ENCODE peak calls at places on chromosomes 16 and 17, in five cellular contexts. C is adipocyte, G is Peyer's patch, E is lower lobe of right lung, H is IMR-90. J is an unnamed sample. For H3K4me1 and H3K27me3, the result is how much of the 10 kb centered on the place peaks cover.

GRCh38 chr16:74984194-74984669 is 691 bp downstream of the WDR59 start:
- DNase-seq in H (peak), E (no peak), G (no peak), C (peak), J (peak)

GRCh38 chr16:24001706-24002105 is 165.9 kb downstream of the PRKCB start:
- DNase-seq in E (no peak), C (no peak), G (no peak), H (no peak), J (no peak)

GRCh38 chr17:50861822-50862528 is 4.2 kb downstream of the TOB1 start:
- DNase-seq in E (no peak), G (no peak), C (peak), H (no peak), J (no peak)

GRCh38 chr17:57935833-57936807 is 19.1 kb downstream of the CUEDC1 start:
- DNase-seq in E (no peak), H (peak), G (no peak), C (peak), J (no peak)

GRCh38 chr17:62076864-62077788 is 12.0 kb upstream of the MED13 start:
- DNase-seq in G (no peak), H (no peak), C (no peak), E (no peak), J (no peak)

GRCh38 chr16:12305847-12306246 is 329.3 kb downstream of the SNX29 start:
- DNase-seq in H (no peak), E (no peak), G (no peak), C (no peak), J (no peak)

GRCh38 chr16:56950881-56951771 is 10.6 kb upstream of the CETP start:
- DNase-seq in E (peak), C (peak), G (peak), H (peak), J (peak)

GRCh38 chr17:47604268-47604927 is 45.3 kb upstream of the KPNB1 start:
- DNase-seq in C (peak), G (no peak), H (peak), E (no peak), J (no peak)

GRCh38 chr17:57534863-57535651 is 210.0 kb downstream of the CCDC182 start:
- DNase-seq in H (no peak), E (no peak), G (no peak), C (no peak), J (no peak)

GRCh38 chr17:82097187-82097918 is 683 bp downstream of the FASN start:
- DNase-seq in C (peak), H (peak), G (peak), E (peak), J (peak)

GRCh38 chr17:63601439-63602371 is 1.0 kb downstream of the TACO1 start:
- DNase-seq in C (peak), G (peak), H (peak), E (no peak), J (no peak)

GRCh38 chr16:11175850-11176341 is 80.1 kb downstream of the SOCS1 start:
- DNase-seq in C (no peak), H (no peak), G (no peak), E (no peak), J (no peak)

GRCh38 chr16:48535831-48536599 is 74.0 kb downstream of the N4BP1 start:
- DNase-seq in C (peak), E (peak), G (no peak), H (peak), J (no peak)

GRCh38 chr17:4247981-4248388 is 15.8 kb downstream of the ANKFY1 start:
- DNase-seq in C (no peak), H (no peak), E (peak), G (peak), J (no peak)

GRCh38 chr17:30199600-30199999 is 35.9 kb downstream of the SLC6A4 start:
- DNase-seq in G (no peak), H (peak), C (no peak), E (no peak), J (no peak)

GRCh38 chr16:11258553-11259287 is 2.7 kb upstream of the SOCS1 start:
- DNase-seq in H (no peak), C (peak), E (peak), G (peak), J (peak)

GRCh38 chr16:56193951-56194726 is 2.9 kb downstream of the GNAO1 start:
- DNase-seq in E (peak), C (peak), G (peak), H (peak), J (peak)

GRCh38 chr17:18041776-18042175 is 2.6 kb downstream of the GID4 start:
- DNase-seq in G (no peak), C (peak), H (peak), E (no peak), J (no peak)

GRCh38 chr16:10523025-10523424 is 57.4 kb downstream of the EMP2 start:
- DNase-seq in C (no peak), H (no peak), E (no peak), G (no peak), J (no peak)

GRCh38 chr17:80455328-80455710 is 21.1 kb downstream of the NPTX1 start:
- DNase-seq in H (peak), C (peak), E (no peak), G (no peak), J (peak)

GRCh38 chr16:64865037-64865696 is 256.7 kb downstream of the CDH11 start:
- DNase-seq in H (peak), C (no peak), E (no peak), G (no peak), J (no peak)

GRCh38 chr16:24539850-24540484 is 601 bp downstream of the RBBP6 start:
- DNase-seq in C (peak), G (peak), H (peak), E (peak), J (no peak)

GRCh38 chr16:47715442-47716054 is 254.4 kb downstream of the PHKB start:
- DNase-seq in C (no peak), G (no peak), E (no peak), H (no peak), J (no peak)

DNA sequence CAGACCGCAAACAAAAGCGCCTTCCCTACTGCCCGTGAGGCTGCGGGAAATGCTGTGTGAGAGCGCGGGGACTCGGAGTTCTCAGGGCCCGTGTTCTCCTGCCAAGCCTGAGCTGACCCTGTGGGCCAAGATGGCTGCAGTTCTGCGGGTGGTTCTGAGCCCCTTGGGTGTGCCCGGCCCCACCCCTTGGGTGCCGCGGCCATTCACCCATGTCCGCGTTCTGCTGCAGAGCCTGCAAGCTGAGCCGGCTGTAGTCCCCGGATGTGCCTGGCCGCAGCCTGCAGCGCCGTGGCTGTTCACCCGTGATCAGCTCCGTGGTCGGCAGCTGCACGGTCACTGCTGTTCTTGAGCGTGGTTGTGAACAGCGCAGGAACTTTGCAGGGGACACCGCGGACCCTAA is 20.0 kb downstream of the ACSF3 start:
- DNase-seq in C (no peak), H (no peak), E (peak), G (peak), J (no peak)
- H3K4me3 ChIP-seq in C (no peak), H (no peak), E (no peak), G (peak), J (no peak)

GRCh38 chr16:67786491-67786890 is 19.9 kb downstream of the RANBP10 start:
- DNase-seq in H (no peak), E (no peak), G (no peak), C (no peak), J (no peak)
- H3K4me1 ChIP-seq in H (under half), E (under half), G (under half), C (under half), J (under half)

GRCh38 chr16:67701420-67701819 is 17.7 kb downstream of the GFOD2 start:
- DNase-seq in E (no peak), C (no peak), G (no peak), H (no peak), J (no peak)

GRCh38 chr16:67694611-67695010 is 24.5 kb downstream of the GFOD2 start:
- DNase-seq in H (no peak), C (no peak), E (no peak), G (no peak), J (no peak)

GRCh38 chr16:67697813-67698212 is 21.3 kb downstream of the GFOD2 start:
- DNase-seq in C (no peak), H (no peak), E (no peak), G (no peak), J (no peak)

GRCh38 chr16:67699265-67699664 is 19.9 kb downstream of the GFOD2 start:
- DNase-seq in G (no peak), E (no peak), C (no peak), H (no peak), J (no peak)

GRCh38 chr16:67697407-67697806 is 21.7 kb downstream of the GFOD2 start:
- DNase-seq in E (no peak), C (no peak), H (no peak), G (no peak), J (no peak)
- H3K27me3 ChIP-seq in E (under half), C (under half), H (under half), G (under half), J (under half)

GRCh38 chr16:87419971-87420370 is 27.8 kb downstream of the MAP1LC3B start:
- DNase-seq in E (no peak), G (no peak), H (no peak), C (no peak), J (no peak)
- H3K4me3 ChIP-seq in E (no peak), G (no peak), H (no peak), C (no peak), J (no peak)

GRCh38 chr17:55846745-55847144 is 95.9 kb downstream of the PCTP start:
- DNase-seq in H (no peak), C (no peak), E (no peak), G (no peak), J (no peak)

GRCh38 chr17:55842405-55843158 is 91.7 kb downstream of the PCTP start:
- DNase-seq in E (no peak), C (peak), G (no peak), H (no peak), J (no peak)

GRCh38 chr17:55843785-55844184 is 92.9 kb downstream of the PCTP start:
- DNase-seq in E (no peak), C (no peak), G (no peak), H (no peak), J (no peak)

GRCh38 chr17:55845385-55845784 is 94.5 kb downstream of the PCTP start:
- DNase-seq in E (peak), H (peak), G (peak), C (peak), J (no peak)
- H3K4me1 ChIP-seq in E (under half), H (under half), G (under half), C (under half), J (under half)

GRCh38 chr17:6243186-6243585 is 173.0 kb downstream of the WSCD1 start:
- DNase-seq in C (no peak), E (no peak), G (no peak), H (no peak), J (no peak)
- H3K27me3 ChIP-seq in C (under half), E (under half), G (under half), H (under half), J (under half)

GRCh38 chr17:73706858-73707257 is 62.6 kb upstream of the SDK2 start:
- DNase-seq in G (no peak), C (no peak), H (no peak), E (no peak), J (no peak)
- H3K4me3 ChIP-seq in G (no peak), C (no peak), H (no peak), E (no peak), J (no peak)

GRCh38 chr17:77419095-77419494 is 278.3 kb downstream of the SEC14L1 start:
- DNase-seq in H (no peak), E (no peak), C (no peak), G (no peak), J (no peak)
- H3K4me1 ChIP-seq in H (under half), E (half or more), C (under half), G (under half), J (half or more)

DNA sequence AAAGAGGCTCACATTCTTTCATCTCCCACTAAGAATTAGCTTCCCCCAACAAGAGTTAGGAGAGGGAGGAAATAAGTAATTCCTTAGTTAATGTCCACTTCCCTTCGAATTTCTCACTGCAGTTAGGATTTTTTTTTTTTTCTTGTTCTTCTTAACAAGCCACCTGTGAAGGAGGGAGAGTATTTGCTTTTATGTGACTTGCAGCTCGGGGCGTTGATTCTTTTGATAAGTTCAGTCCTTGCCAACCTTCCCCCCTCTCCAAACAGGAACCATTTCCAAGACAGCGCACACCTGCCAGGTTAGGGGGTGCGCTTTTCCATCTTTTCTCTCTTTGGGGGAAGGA is 841 bp downstream of the ADAMTS18 start:
- DNase-seq in G (no peak), C (no peak), H (no peak), E (no peak), J (no peak)
- H3K27me3 ChIP-seq in G (under half), C (under half), H (under half), E (under half), J (under half)

GRCh38 chr17:35448899-35449227 is 297 bp upstream of the SLFN13 start:
- DNase-seq in C (no peak), H (no peak), E (no peak), G (no peak), J (no peak)
- H3K4me3 ChIP-seq in C (peak), H (no peak), E (peak), G (peak), J (no peak)